ENCODE peak calls at places on chromosomes 12 and 14, in ten cellular contexts. D, Q, T, K, N, J, H, A, L and B are unnamed samples.

GRCh38 chr14:100816950-100817901 is 8.7 kb upstream of the MEG3 start:
- DNase-seq in D (no peak), Q (no peak), T (no peak), K (no peak), N (no peak), J (no peak), H (no peak), A (no peak), L (no peak), B (no peak)

GRCh38 chr14:72826039-72826438 is 67.9 kb downstream of the DPF3 start:
- DNase-seq in D (no peak), Q (no peak), T (no peak), K (no peak), N (no peak), J (no peak), H (no peak), A (no peak), L (no peak), B (no peak)

GRCh38 chr12:56927281-56927680 is 6.9 kb downstream of the SDR9C7 start:
- DNase-seq in D (no peak), Q (no peak), T (no peak), K (no peak), N (no peak), J (no peak), H (no peak), A (no peak), L (no peak), B (no peak)

GRCh38 chr14:65237956-65238355 is 135.6 kb upstream of the MAX start:
- DNase-seq in D (no peak), Q (no peak), T (no peak), K (no peak), N (no peak), J (no peak), H (no peak), A (peak), L (no peak), B (no peak)

GRCh38 chr12:101927999-101928398 is 50.6 kb downstream of the DRAM1 start:
- DNase-seq in D (no peak), Q (no peak), T (no peak), K (no peak), N (no peak), J (no peak), H (no peak), A (no peak), L (no peak), B (no peak)

GRCh38 chr12:130186631-130187269 is 24.5 kb downstream of the FZD10 start:
- DNase-seq in D (no peak), Q (no peak), T (no peak), K (no peak), N (no peak), J (no peak), H (no peak), A (no peak), L (peak), B (no peak)

GRCh38 chr14:60153996-60154395 is 11.2 kb downstream of the DHRS7 start:
- DNase-seq in D (no peak), Q (no peak), T (no peak), K (no peak), N (no peak), J (no peak), H (no peak), A (no peak), L (no peak), B (no peak)

GRCh38 chr14:81161749-81162148 is 59.0 kb downstream of the GTF2A1 start:
- DNase-seq in D (no peak), Q (no peak), T (no peak), K (no peak), N (no peak), J (no peak), H (no peak), A (no peak), L (no peak), B (no peak)

GRCh38 chr12:104167519-104168458 is 29.8 kb upstream of the NFYB start:
- DNase-seq in D (no peak), Q (no peak), T (no peak), K (no peak), N (no peak), J (no peak), H (no peak), A (no peak), L (no peak), B (no peak)